ENCODE peak calls at places on chromosome 12, in six cellular contexts. One of them, this sample, is unnamed.
A peak's percentile ranks its signal among the peaks of the same experiment; 100 is the strongest.

GRCh38 chr12:97982684-97983083 is 520.1 kb downstream of the RMST start:
- DNase-seq in PC-3: no peak
- DNase-seq in MM.1S: no peak
- DNase-seq in Karpas-422: no peak
- DNase-seq in HCT116: no peak
- DNase-seq in GM23248: no peak
- DNase-seq in this sample: no peak

GRCh38 chr12:86456241-86456640 is 200.1 kb upstream of the MGAT4C start:
- DNase-seq in PC-3: peak; percentile 81
- DNase-seq in HCT116: no peak
- DNase-seq in Karpas-422: no peak
- DNase-seq in MM.1S: no peak
- DNase-seq in GM23248: no peak
- DNase-seq in this sample: no peak

GRCh38 chr12:39296496-39296895 is 146.4 kb downstream of the KIF21A start:
- DNase-seq in GM23248: no peak
- DNase-seq in HCT116: no peak
- DNase-seq in MM.1S: no peak
- DNase-seq in Karpas-422: no peak
- DNase-seq in PC-3: no peak
- DNase-seq in this sample: no peak

GRCh38 chr12:12926571-12927071 is 25.3 kb downstream of the GPRC5D start:
- DNase-seq in HCT116: no peak
- DNase-seq in PC-3: no peak
- DNase-seq in GM23248: peak; percentile 72
- DNase-seq in Karpas-422: no peak
- DNase-seq in MM.1S: no peak
- DNase-seq in this sample: no peak

GRCh38 chr12:89353823-89354629 is 1.7 kb upstream of the DUSP6 start:
- DNase-seq in PC-3: peak; percentile 86
- DNase-seq in GM23248: peak; percentile 86
- DNase-seq in MM.1S: peak; percentile 93
- DNase-seq in Karpas-422: peak; percentile 86
- DNase-seq in HCT116: peak; percentile 73
- DNase-seq in this sample: peak; percentile 81

GRCh38 chr12:88416786-88417185 is 163.5 kb downstream of the KITLG start:
- DNase-seq in Karpas-422: no peak
- DNase-seq in HCT116: no peak
- DNase-seq in PC-3: peak; percentile 59
- DNase-seq in GM23248: peak; percentile 60
- DNase-seq in MM.1S: no peak
- DNase-seq in this sample: no peak

GRCh38 chr12:84502180-84502857 is 410.3 kb downstream of the SLC6A15 start:
- DNase-seq in PC-3: peak; percentile 97
- DNase-seq in MM.1S: no peak
- DNase-seq in Karpas-422: no peak
- DNase-seq in GM23248: peak; percentile 9
- DNase-seq in HCT116: no peak
- DNase-seq in this sample: peak; percentile 49

GRCh38 chr12:6332459-6332858 is 9.4 kb downstream of the TNFRSF1A start:
- DNase-seq in PC-3: peak; percentile 92
- DNase-seq in GM23248: peak; percentile 81
- DNase-seq in Karpas-422: no peak
- DNase-seq in MM.1S: no peak
- DNase-seq in HCT116: no peak
- DNase-seq in this sample: no peak

GRCh38 chr12:114809132-114809531 is 125.2 kb upstream of the TBX3 start:
- DNase-seq in PC-3: no peak
- DNase-seq in GM23248: no peak
- DNase-seq in MM.1S: no peak
- DNase-seq in Karpas-422: no peak
- DNase-seq in HCT116: no peak
- DNase-seq in this sample: no peak

GRCh38 chr12:3041558-3042164 is 35.5 kb upstream of the TSPAN9 start:
- DNase-seq in HCT116: peak; percentile 69
- DNase-seq in GM23248: peak; percentile 82
- DNase-seq in MM.1S: peak; percentile 78
- DNase-seq in Karpas-422: peak; percentile 95
- DNase-seq in PC-3: peak; percentile 85
- DNase-seq in this sample: peak; percentile 76

GRCh38 chr12:84607170-84607569 is 305.4 kb downstream of the SLC6A15 start:
- DNase-seq in PC-3: no peak
- DNase-seq in HCT116: no peak
- DNase-seq in Karpas-422: no peak
- DNase-seq in MM.1S: no peak
- DNase-seq in GM23248: no peak
- DNase-seq in this sample: no peak

GRCh38 chr12:70829070-70829469 is 91.5 kb downstream of the PTPRR start:
- DNase-seq in Karpas-422: no peak
- DNase-seq in HCT116: no peak
- DNase-seq in GM23248: no peak
- DNase-seq in MM.1S: no peak
- DNase-seq in PC-3: no peak
- DNase-seq in this sample: no peak

GRCh38 chr12:52527121-52527800 is 7.1 kb upstream of the KRT5 start:
- DNase-seq in HCT116: no peak
- DNase-seq in Karpas-422: no peak
- DNase-seq in PC-3: no peak
- DNase-seq in GM23248: no peak
- DNase-seq in MM.1S: no peak
- DNase-seq in this sample: no peak

GRCh38 chr12:47272412-47273190 is 192.8 kb upstream of the AMIGO2 start:
- DNase-seq in PC-3: peak; percentile 2
- DNase-seq in MM.1S: no peak
- DNase-seq in Karpas-422: no peak
- DNase-seq in GM23248: peak; percentile 56
- DNase-seq in HCT116: no peak
- DNase-seq in this sample: no peak

GRCh38 chr12:642633-643477 is 20.4 kb downstream of the NINJ2 start:
- DNase-seq in PC-3: no peak
- DNase-seq in Karpas-422: peak; percentile 88
- DNase-seq in HCT116: no peak
- DNase-seq in MM.1S: peak; percentile 84
- DNase-seq in GM23248: peak; percentile 80
- DNase-seq in this sample: peak; percentile 76

GRCh38 chr12:123849517-123849916 is 87.4 kb downstream of the DNAH10 start:
- DNase-seq in MM.1S: no peak
- DNase-seq in GM23248: no peak
- DNase-seq in HCT116: no peak
- DNase-seq in PC-3: no peak
- DNase-seq in Karpas-422: no peak
- DNase-seq in this sample: no peak

GRCh38 chr12:3333583-3333982 is 157.4 kb upstream of the PRMT8 start:
- DNase-seq in MM.1S: no peak
- DNase-seq in HCT116: peak; percentile 38
- DNase-seq in GM23248: no peak
- DNase-seq in Karpas-422: no peak
- DNase-seq in PC-3: peak; percentile 22
- DNase-seq in this sample: peak; percentile 25

GRCh38 chr12:96368233-96368632 is 32.0 kb downstream of the CDK17 start:
- DNase-seq in PC-3: no peak
- DNase-seq in Karpas-422: no peak
- DNase-seq in HCT116: no peak
- DNase-seq in GM23248: peak; percentile 27
- DNase-seq in MM.1S: no peak
- DNase-seq in this sample: no peak

GRCh38 chr12:52836042-52836466 is 1.9 kb upstream of the KRT79 start:
- DNase-seq in MM.1S: no peak
- DNase-seq in PC-3: peak; percentile 51
- DNase-seq in HCT116: no peak
- DNase-seq in Karpas-422: no peak
- DNase-seq in GM23248: peak; percentile 83
- DNase-seq in this sample: no peak

GRCh38 chr12:459430-460258 is at the start of gene B4GALNT3:
- DNase-seq in PC-3: peak; percentile 34
- DNase-seq in GM23248: peak; percentile 62
- DNase-seq in HCT116: peak; percentile 54
- DNase-seq in MM.1S: peak; percentile 8
- DNase-seq in Karpas-422: no peak
- DNase-seq in this sample: no peak

GRCh38 chr12:124565071-124565491 is 2.3 kb downstream of the NCOR2 start:
- DNase-seq in PC-3: no peak
- DNase-seq in HCT116: no peak
- DNase-seq in MM.1S: no peak
- DNase-seq in GM23248: peak; percentile 77
- DNase-seq in Karpas-422: no peak
- DNase-seq in this sample: no peak

GRCh38 chr12:12976366-12976765 is 23.7 kb downstream of the HEBP1 start:
- DNase-seq in HCT116: no peak
- DNase-seq in PC-3: peak; percentile 90
- DNase-seq in Karpas-422: no peak
- DNase-seq in MM.1S: no peak
- DNase-seq in GM23248: peak; percentile 98
- DNase-seq in this sample: no peak

GRCh38 chr12:110599334-110599733 is 14.6 kb upstream of the TCTN1 start:
- DNase-seq in HCT116: no peak
- DNase-seq in GM23248: no peak
- DNase-seq in Karpas-422: peak; percentile 34
- DNase-seq in PC-3: no peak
- DNase-seq in MM.1S: no peak
- DNase-seq in this sample: no peak

GRCh38 chr12:107632246-107632645 is 53.4 kb upstream of the PWP1 start:
- DNase-seq in Karpas-422: no peak
- DNase-seq in PC-3: no peak
- DNase-seq in HCT116: no peak
- DNase-seq in MM.1S: no peak
- DNase-seq in GM23248: no peak
- DNase-seq in this sample: no peak

GRCh38 chr12:68259318-68259940 is 6.0 kb upstream of the IL22 start:
- DNase-seq in PC-3: peak; percentile 89
- DNase-seq in Karpas-422: no peak
- DNase-seq in GM23248: peak; percentile 95
- DNase-seq in MM.1S: no peak
- DNase-seq in HCT116: no peak
- DNase-seq in this sample: no peak

GRCh38 chr12:122665759-122666158 is 37.4 kb downstream of the HCAR2 start:
- DNase-seq in GM23248: no peak
- DNase-seq in HCT116: no peak
- DNase-seq in PC-3: no peak
- DNase-seq in MM.1S: no peak
- DNase-seq in Karpas-422: no peak
- DNase-seq in this sample: no peak

GRCh38 chr12:122661246-122661645 is 41.9 kb downstream of the HCAR2 start:
- DNase-seq in PC-3: no peak
- DNase-seq in Karpas-422: no peak
- DNase-seq in GM23248: no peak
- DNase-seq in MM.1S: no peak
- DNase-seq in HCT116: no peak
- DNase-seq in this sample: no peak

GRCh38 chr12:122659579-122659978 is 43.6 kb downstream of the HCAR2 start:
- DNase-seq in PC-3: no peak
- DNase-seq in GM23248: no peak
- DNase-seq in MM.1S: no peak
- DNase-seq in HCT116: no peak
- DNase-seq in Karpas-422: no peak
- DNase-seq in this sample: no peak

GRCh38 chr12:122665349-122665748 is 37.8 kb downstream of the HCAR2 start:
- DNase-seq in GM23248: no peak
- DNase-seq in HCT116: no peak
- DNase-seq in MM.1S: no peak
- DNase-seq in PC-3: no peak
- DNase-seq in Karpas-422: no peak
- DNase-seq in this sample: no peak

DNA sequence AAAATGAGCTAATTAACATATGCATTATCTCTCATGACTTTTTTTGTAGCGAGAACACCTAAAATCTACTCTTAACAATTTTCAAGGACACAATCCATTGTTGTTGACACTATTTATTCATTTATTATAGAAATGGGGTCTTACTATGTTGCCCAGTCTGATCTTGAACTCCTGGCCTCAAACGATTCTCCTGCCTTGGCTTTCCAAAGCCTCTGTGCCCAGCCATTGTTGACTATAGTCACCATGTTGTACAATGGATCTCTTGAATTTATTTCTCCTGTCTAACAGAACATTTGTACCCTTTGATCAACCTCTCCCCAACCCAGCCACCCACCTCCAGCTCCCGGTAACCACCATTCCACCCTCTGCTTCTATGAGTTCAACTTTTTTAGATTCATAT is 41.2 kb downstream of the HCAR2 start:
- DNase-seq in GM23248: no peak
- DNase-seq in Karpas-422: no peak
- DNase-seq in MM.1S: no peak
- DNase-seq in HCT116: no peak
- DNase-seq in PC-3: no peak
- DNase-seq in this sample: no peak
- H3K9me2 ChIP-seq in GM23248: no peaks in the 10 kb centered on the region
- H3K9me2 ChIP-seq in Karpas-422: no peaks in the 10 kb centered on the region
- H3K9me2 ChIP-seq in MM.1S: no peaks in the 10 kb centered on the region
- H3K9me2 ChIP-seq in HCT116: no peaks in the 10 kb centered on the region
- H3K9me2 ChIP-seq in PC-3: no peaks in the 10 kb centered on the region
- H3K9me2 ChIP-seq in this sample: no peaks in the 10 kb centered on the region

DNA sequence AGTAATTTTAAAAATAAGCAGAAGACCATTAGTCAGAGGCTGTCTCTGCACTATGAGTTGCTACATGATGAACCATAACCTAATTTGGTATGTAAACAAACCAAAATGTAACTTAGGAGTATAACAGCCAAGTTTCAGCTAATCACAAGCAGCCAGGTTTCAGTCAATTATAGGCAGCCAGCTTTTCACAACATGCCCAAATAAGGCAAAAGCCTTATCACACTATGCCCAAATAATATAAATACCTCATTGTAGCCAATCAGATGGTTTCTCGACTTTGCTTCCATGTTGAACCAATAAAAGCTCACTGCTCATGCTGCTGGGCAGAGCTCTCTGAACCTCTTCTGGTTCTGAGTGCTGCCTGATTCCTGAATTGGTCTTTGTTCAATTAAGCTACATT is 38.6 kb downstream of the GARIN6 start:
- DNase-seq in PC-3: no peak
- DNase-seq in GM23248: no peak
- DNase-seq in HCT116: no peak
- DNase-seq in MM.1S: no peak
- DNase-seq in Karpas-422: no peak
- DNase-seq in this sample: no peak
- H3K9me2 ChIP-seq in PC-3: no peaks in the 10 kb centered on the region
- H3K9me2 ChIP-seq in GM23248: no peaks in the 10 kb centered on the region
- H3K9me2 ChIP-seq in HCT116: no peaks in the 10 kb centered on the region
- H3K9me2 ChIP-seq in MM.1S: no peaks in the 10 kb centered on the region
- H3K9me2 ChIP-seq in Karpas-422: no peaks in the 10 kb centered on the region
- H3K9me2 ChIP-seq in this sample: no peaks in the 10 kb centered on the region

GRCh38 chr12:77229640-77230442 is 164.5 kb upstream of the E2F7 start:
- DNase-seq in PC-3: peak; percentile 6
- DNase-seq in Karpas-422: no peak
- DNase-seq in HCT116: no peak
- DNase-seq in MM.1S: no peak
- DNase-seq in GM23248: no peak
- DNase-seq in this sample: no peak
- H3K9me2 ChIP-seq in PC-3: no peaks in the 10 kb centered on the region
- H3K9me2 ChIP-seq in Karpas-422: no peaks in the 10 kb centered on the region
- H3K9me2 ChIP-seq in HCT116: no peaks in the 10 kb centered on the region
- H3K9me2 ChIP-seq in MM.1S: no peaks in the 10 kb centered on the region
- H3K9me2 ChIP-seq in GM23248: no peaks in the 10 kb centered on the region
- H3K9me2 ChIP-seq in this sample: no peaks in the 10 kb centered on the region

DNA sequence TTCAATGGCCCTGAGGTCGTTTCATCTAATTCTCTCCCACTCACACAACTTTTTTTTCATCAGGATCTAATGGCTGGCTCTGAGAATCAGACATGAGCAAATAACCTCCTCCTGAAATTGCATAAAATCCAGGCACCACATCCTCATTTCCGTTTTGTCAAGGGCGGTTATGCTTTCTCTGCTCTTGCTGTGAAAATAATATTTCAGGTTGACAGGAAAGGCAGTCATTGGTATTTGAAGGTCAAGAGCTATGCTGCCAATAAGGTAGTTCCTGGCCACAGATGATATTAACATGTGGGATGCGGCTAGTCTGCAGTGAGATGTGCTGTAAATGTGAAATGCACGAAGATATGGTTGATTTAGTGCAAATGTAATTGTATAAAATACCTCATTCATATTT is 870.2 kb upstream of the TMEM132C start:
- DNase-seq in PC-3: no peak
- DNase-seq in GM23248: no peak
- DNase-seq in MM.1S: no peak
- DNase-seq in Karpas-422: no peak
- DNase-seq in HCT116: no peak
- DNase-seq in this sample: no peak
- H3K9me2 ChIP-seq in PC-3: no peaks in the 10 kb centered on the region
- H3K9me2 ChIP-seq in GM23248: no peaks in the 10 kb centered on the region
- H3K9me2 ChIP-seq in MM.1S: no peaks in the 10 kb centered on the region
- H3K9me2 ChIP-seq in Karpas-422: no peaks in the 10 kb centered on the region
- H3K9me2 ChIP-seq in HCT116: no peaks in the 10 kb centered on the region
- H3K9me2 ChIP-seq in this sample: no peaks in the 10 kb centered on the region